ENCODE peak calls at places on chromosomes 6 and 20, in nine cellular contexts. B is activated CD8-positive, alpha-beta memory T cell treated with anti-CD3 and anti-CD28 coated beads for 1 hour; Q is HFFc6; U is T-helper 2 cell; Z is stimulated activated CD4-positive, alpha-beta T cell treated with anti-CD3 and anti-CD28 coated beads, TNF-alpha, amount 100 ng/mL, for 24 hours; W is NCI-H1092; N is GM12892; T is type B pancreatic cell; K is HTR-8/SVneo. R is an unnamed sample.

GRCh38 chr20:60046011-60046413 is 87.8 kb downstream of the CDH26 start:
- DNase-seq in B (no peak), Q (peak; percentile 71), U (no peak), Z (no peak), W (no peak), N (no peak), T (no peak), K (peak; percentile 48), R (no peak)

GRCh38 chr6:36353411-36353915 is 16.8 kb upstream of the BNIP5 start:
- DNase-seq in B (no peak), Q (no peak), U (no peak), Z (no peak), W (no peak), N (no peak), T (no peak), K (no peak), R (no peak)

GRCh38 chr20:53555081-53555480 is 38.6 kb downstream of the ZNF217 start:
- DNase-seq in B (no peak), Q (no peak), U (no peak), Z (no peak), W (no peak), N (no peak), T (no peak), K (no peak), R (no peak)

GRCh38 chr20:46701556-46701955 is 7.9 kb upstream of the SLC2A10 start:
- DNase-seq in B (no peak), Q (peak; percentile 34), U (no peak), Z (no peak), W (no peak), N (no peak), T (no peak), K (no peak), R (no peak)

GRCh38 chr20:62732766-62733165 is 24.1 kb downstream of the NTSR1 start:
- DNase-seq in B (no peak), Q (no peak), U (no peak), Z (no peak), W (no peak), N (no peak), T (no peak), K (no peak), R (no peak)

GRCh38 chr20:50153153-50153499 is 397 bp downstream of the PEDS1 start:
- DNase-seq in B (no peak), Q (no peak), U (no peak), Z (no peak), W (no peak), N (no peak), T (no peak), K (no peak), R (no peak)

GRCh38 chr6:25395731-25396130 is 116.6 kb downstream of the CARMIL1 start:
- DNase-seq in B (no peak), Q (no peak), U (no peak), Z (no peak), W (no peak), N (no peak), T (no peak), K (no peak), R (no peak)

GRCh38 chr6:129368076-129368475 is 341.9 kb downstream of the ARHGAP18 start:
- DNase-seq in B (no peak), Q (no peak), U (no peak), Z (no peak), W (no peak), N (no peak), T (no peak), K (no peak), R (no peak)

GRCh38 chr6:11491998-11492397 is 45.6 kb upstream of the TMEM170B start:
- DNase-seq in B (no peak), Q (no peak), U (no peak), Z (no peak), W (no peak), N (no peak), T (no peak), K (no peak), R (no peak)

GRCh38 chr6:4136354-4136831 is 1.0 kb upstream of the ECI2 start:
- DNase-seq in B (no peak), Q (no peak), U (no peak), Z (no peak), W (no peak), N (no peak), T (no peak), K (no peak), R (no peak)

GRCh38 chr20:48750941-48751620 is 76.7 kb downstream of the PREX1 start:
- DNase-seq in B (no peak), Q (no peak), U (peak; percentile 80), Z (no peak), W (peak; percentile 20), N (no peak), T (no peak), K (no peak), R (no peak)

GRCh38 chr20:24337074-24337473 is 132.4 kb upstream of the SYNDIG1 start:
- DNase-seq in B (no peak), Q (peak; percentile 94), U (no peak), Z (no peak), W (no peak), N (no peak), T (no peak), K (no peak), R (no peak)

GRCh38 chr20:32972181-32973076 is 31.8 kb downstream of the SUN5 start:
- DNase-seq in B (peak; percentile 54), Q (no peak), U (peak; percentile 99), Z (peak; percentile 72), W (no peak), N (peak; percentile 64), T (peak; percentile 67), K (no peak), R (no peak)

GRCh38 chr6:56491606-56492328 is 150.9 kb downstream of the DST start:
- DNase-seq in B (no peak), Q (no peak), U (no peak), Z (no peak), W (no peak), N (no peak), T (no peak), K (no peak), R (no peak)

GRCh38 chr6:144195671-144196070 is 45.4 kb downstream of the STX11 start:
- DNase-seq in B (no peak), Q (peak; percentile 3), U (no peak), Z (no peak), W (no peak), N (no peak), T (no peak), K (peak; percentile 19), R (no peak)

GRCh38 chr20:16397053-16397452 is 176.2 kb downstream of the KIF16B start:
- DNase-seq in B (no peak), Q (no peak), U (no peak), Z (no peak), W (no peak), N (no peak), T (no peak), K (no peak), R (no peak)

GRCh38 chr6:1903780-1904493 is 294.2 kb downstream of the FOXC1 start:
- DNase-seq in B (no peak), Q (no peak), U (no peak), Z (no peak), W (no peak), N (no peak), T (no peak), K (no peak), R (no peak)

GRCh38 chr6:140475086-140475485 is 1100.6 kb upstream of the CITED2 start:
- DNase-seq in B (no peak), Q (no peak), U (no peak), Z (no peak), W (no peak), N (no peak), T (no peak), K (no peak), R (no peak)

GRCh38 chr6:3825851-3826581 is 23.2 kb upstream of the FAM50B start:
- DNase-seq in B (no peak), Q (peak; percentile 99), U (no peak), Z (no peak), W (no peak), N (no peak), T (no peak), K (peak; percentile 96), R (no peak)

GRCh38 chr20:23637282-23638221 is at the start of gene CST3:
- DNase-seq in B (no peak), Q (peak; percentile 79), U (no peak), Z (no peak), W (peak; percentile 72), N (peak; percentile 50), T (peak; percentile 85), K (peak; percentile 87), R (no peak)

GRCh38 chr6:144335315-144335861 is 50.3 kb downstream of the UTRN start:
- DNase-seq in B (no peak), Q (no peak), U (no peak), Z (no peak), W (no peak), N (no peak), T (no peak), K (no peak), R (no peak)

GRCh38 chr6:39952170-39952569 is 17.9 kb upstream of the MOCS1 start:
- DNase-seq in B (no peak), Q (no peak), U (no peak), Z (no peak), W (no peak), N (no peak), T (no peak), K (no peak), R (no peak)

GRCh38 chr6:423062-423798 is 31.7 kb downstream of the IRF4 start:
- DNase-seq in B (no peak), Q (no peak), U (no peak), Z (no peak), W (no peak), N (no peak), T (no peak), K (no peak), R (no peak)

GRCh38 chr20:42721923-42722322 is 467.8 kb downstream of the PTPRT start:
- DNase-seq in B (no peak), Q (no peak), U (no peak), Z (no peak), W (no peak), N (no peak), T (no peak), K (no peak), R (no peak)

GRCh38 chr6:132392292-132392691 is 9.0 kb downstream of the MOXD1 start:
- DNase-seq in B (no peak), Q (no peak), U (no peak), Z (no peak), W (no peak), N (no peak), T (no peak), K (no peak), R (no peak)

GRCh38 chr6:125790403-125791150 is at the start of gene NCOA7:
- DNase-seq in B (peak; percentile 61), Q (peak; percentile 43), U (peak; percentile 92), Z (peak; percentile 47), W (peak; percentile 42), N (peak; percentile 71), T (peak; percentile 82), K (peak; percentile 64), R (peak; percentile 47)

GRCh38 chr20:37526839-37527637 is 638 bp downstream of the BLCAP start:
- DNase-seq in B (no peak), Q (no peak), U (peak; percentile 8), Z (no peak), W (no peak), N (no peak), T (no peak), K (no peak), R (no peak)

GRCh38 chr6:168534265-168534664 is 93.3 kb downstream of the SMOC2 start:
- DNase-seq in B (no peak), Q (no peak), U (no peak), Z (no peak), W (no peak), N (no peak), T (no peak), K (no peak), R (no peak)

R was measured in cerebellar nuclear complex.